ENCODE peak calls at places on chromosome 20, in four cellular contexts. E is uterus, U is neural progenitor cell, Z is PC-3. L is an unnamed sample.
A peak's percentile ranks its signal among the peaks of the same experiment; 100 is the strongest.

GRCh38 chr20:34927736-34928135 is 27.9 kb downstream of the GSS start:
- DNase-seq in Z (peak; percentile 70), U (no peak), E (no peak), L (no peak)

GRCh38 chr20:58706150-58706892 is 13.7 kb downstream of the NPEPL1 start:
- DNase-seq in Z (no peak), E (no peak), U (no peak), L (no peak)

GRCh38 chr20:62025832-62026563 is 39.7 kb downstream of the TAF4 start:
- DNase-seq in E (peak; percentile 43), U (no peak), Z (no peak), L (peak; percentile 82)

GRCh38 chr20:24951536-24952047 is 2.5 kb downstream of the CST7 start:
- DNase-seq in Z (no peak), E (no peak), U (no peak), L (no peak)

GRCh38 chr20:63538204-63539091 is 1.3 kb upstream of the PTK6 start:
- DNase-seq in E (no peak), Z (peak; percentile 98), U (no peak), L (peak; percentile 38)

GRCh38 chr20:34604980-34605788 is 46.7 kb downstream of the MAP1LC3A start:
- DNase-seq in Z (no peak), U (no peak), E (peak; percentile 53), L (peak; percentile 31)

GRCh38 chr20:25739615-25740320 is 43.1 kb upstream of the ZNF337 start:
- DNase-seq in U (no peak), E (no peak), Z (peak; percentile 90), L (peak; percentile 2)

GRCh38 chr20:33995053-33995816 is 1.5 kb downstream of the RALY start:
- DNase-seq in Z (no peak), U (peak; percentile 22), E (no peak), L (peak; percentile 30)

GRCh38 chr20:57270204-57270937 is 3.9 kb upstream of the BMP7 start:
- DNase-seq in Z (no peak), E (no peak), U (peak; percentile 44), L (no peak)

GRCh38 chr20:57267158-57267821 is 849 bp upstream of the BMP7 start:
- DNase-seq in U (peak; percentile 22), E (no peak), Z (no peak), L (no peak)

GRCh38 chr20:57268399-57269076 is 2.1 kb upstream of the BMP7 start:
- DNase-seq in U (no peak), Z (no peak), E (no peak), L (no peak)

GRCh38 chr20:57266251-57267157 is at the start of gene BMP7:
- DNase-seq in E (no peak), Z (no peak), U (peak; percentile 80), L (no peak)

GRCh38 chr20:57269148-57269984 is 2.9 kb upstream of the BMP7 start:
- DNase-seq in E (no peak), Z (no peak), U (no peak), L (no peak)
- H3K4me3 ChIP-seq in E (no peak overlapping the region), Z (no peak overlapping the region), U (no peak overlapping the region), L (no peak overlapping the region)

GRCh38 chr20:44401052-44401769 is 45.7 kb downstream of the HNF4A start:
- DNase-seq in U (no peak), E (no peak), Z (no peak), L (no peak)
- H3K4me3 ChIP-seq in U (no peak overlapping the region), E (no peak overlapping the region), Z (no peak overlapping the region), L (no peak overlapping the region)

GRCh38 chr20:4150095-4150492 is 134.7 kb upstream of the RNF24 start:
- DNase-seq in Z (peak; percentile 41), U (no peak), E (no peak), L (peak; percentile 69)
- H3K4me3 ChIP-seq in Z (peak overlapping the region; percentile 95), U (peak overlapping the region; percentile 93), E (peak overlapping the region; percentile 75), L (peak overlapping the region; percentile 83)

GRCh38 chr20:47356526-47357295 is at the start of gene ZMYND8:
- DNase-seq in U (peak; percentile 86), E (peak; percentile 88), Z (peak; percentile 98), L (peak; percentile 94)
- H3K4me3 ChIP-seq in U (peak within 1 kb of the TSS; percentile 44), E (no peak within 1 kb of the TSS), Z (peak within 1 kb of the TSS; percentile 48), L (peak within 1 kb of the TSS; percentile 63)

DNA sequence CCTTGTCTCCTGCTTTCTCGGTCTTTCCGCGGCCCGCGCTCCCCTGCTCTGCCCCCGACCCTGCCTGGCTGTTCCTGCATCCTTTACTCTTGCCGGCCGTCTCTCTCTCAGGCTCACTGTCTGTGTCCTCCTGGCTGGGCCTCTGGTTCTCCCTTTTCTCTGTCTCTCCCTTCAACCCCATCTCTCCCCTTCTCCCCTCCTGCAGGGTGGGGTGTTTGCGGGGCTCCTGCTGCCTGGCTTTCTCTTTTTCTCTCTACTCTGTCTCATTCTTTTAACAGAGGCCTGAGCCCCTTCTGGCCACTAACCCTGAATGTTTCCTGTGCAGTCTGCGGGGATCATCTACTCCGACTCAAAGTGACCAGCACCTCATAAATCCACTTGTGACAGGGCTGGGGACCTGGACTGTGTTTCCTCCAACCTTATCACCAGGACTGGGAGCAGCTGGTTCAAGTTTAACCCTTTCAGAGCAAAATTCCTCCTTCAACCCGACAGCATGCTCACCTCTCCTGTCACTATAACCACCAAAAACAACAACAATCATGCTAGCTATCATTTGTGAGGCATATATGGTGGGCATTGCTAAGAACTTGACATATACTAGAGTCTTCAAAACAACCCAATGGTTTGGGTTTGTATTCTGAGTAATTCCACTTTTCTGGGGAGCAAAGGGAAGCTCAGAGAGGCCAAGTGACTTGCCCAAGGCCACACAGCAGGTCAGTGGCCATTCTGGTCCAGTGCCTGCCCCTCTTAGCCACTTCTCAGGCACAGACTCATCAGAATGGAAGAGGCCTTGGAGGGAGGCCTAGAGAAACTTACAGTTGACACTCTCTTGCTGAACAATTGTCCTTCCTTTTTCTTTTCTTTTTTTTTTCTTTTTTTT is 811 bp upstream of the RSPO4 start:
- DNase-seq in E (no peak), U (no peak), Z (no peak), L (no peak)
- H3K4me3 ChIP-seq in E (no peak overlapping the region), U (peak overlapping the region; percentile 51), Z (no peak overlapping the region), L (no peak overlapping the region)